ENCODE peak calls at places on chromosomes 5 and 9, in eight cellular contexts. F is prostate gland, P is stomach, U is GM23338, V is MM.1S, O is A549, N is ovary, K is osteoblast. R is an unnamed sample.
A peak's percentile ranks its signal among the peaks of the same experiment; 100 is the strongest.

GRCh38 chr9:87867391-87867790 is 15.3 kb upstream of the SPATA31E1 start:
- DNase-seq in F (no peak), P (no peak), U (no peak), V (no peak), O (no peak), N (peak; percentile 4), K (no peak), R (no peak)

GRCh38 chr9:118563677-118564076 is 805.6 kb downstream of the BRINP1 start:
- DNase-seq in F (no peak), P (no peak), U (no peak), V (no peak), O (no peak), N (no peak), K (no peak), R (no peak)

GRCh38 chr5:148998174-148998797 is 64.6 kb downstream of the SH3TC2 start:
- DNase-seq in F (peak; percentile 77), P (no peak), U (peak; percentile 85), V (peak; percentile 76), O (peak; percentile 65), N (no peak), K (no peak), R (no peak)

GRCh38 chr9:82598254-82599039 is 464.5 kb downstream of the RASEF start:
- DNase-seq in F (no peak), P (no peak), U (no peak), V (no peak), O (no peak), N (no peak), K (no peak), R (no peak)

GRCh38 chr5:131280417-131280816 is 16.6 kb downstream of the CDC42SE2 start:
- DNase-seq in F (no peak), P (no peak), U (no peak), V (no peak), O (no peak), N (no peak), K (no peak), R (no peak)

GRCh38 chr5:143495124-143495523 is 91.6 kb upstream of the NR3C1 start:
- DNase-seq in F (no peak), P (no peak), U (no peak), V (no peak), O (peak; percentile 68), N (no peak), K (no peak), R (no peak)

GRCh38 chr9:136237486-136238341 is 7.9 kb downstream of the QSOX2 start:
- DNase-seq in F (no peak), P (no peak), U (no peak), V (no peak), O (no peak), N (no peak), K (no peak), R (no peak)

GRCh38 chr9:92295827-92296258 is 2.3 kb upstream of the IARS1 start:
- DNase-seq in F (peak; percentile 18), P (no peak), U (peak; percentile 24), V (no peak), O (no peak), N (no peak), K (no peak), R (no peak)

GRCh38 chr9:107989099-107989498 is 499.5 kb upstream of the KLF4 start:
- DNase-seq in F (no peak), P (no peak), U (no peak), V (no peak), O (no peak), N (no peak), K (no peak), R (no peak)

GRCh38 chr5:139474815-139475791 is 4.3 kb downstream of the SMIM33 start:
- DNase-seq in F (no peak), P (no peak), U (no peak), V (no peak), O (no peak), N (peak; percentile 45), K (peak; percentile 85), R (no peak)

GRCh38 chr9:129183495-129184308 is 5.6 kb upstream of the IER5L start:
- DNase-seq in F (no peak), P (no peak), U (no peak), V (no peak), O (peak; percentile 48), N (no peak), K (peak; percentile 35), R (no peak)

GRCh38 chr5:136856648-136857047 is 491.3 kb upstream of the TRPC7 start:
- DNase-seq in F (no peak), P (no peak), U (no peak), V (no peak), O (no peak), N (no peak), K (no peak), R (no peak)

GRCh38 chr9:131873361-131873760 is 133.5 kb upstream of the RAPGEF1 start:
- DNase-seq in F (no peak), P (no peak), U (no peak), V (no peak), O (no peak), N (no peak), K (peak; percentile 72), R (no peak)

GRCh38 chr9:122248448-122248865 is 16.2 kb downstream of the RBM18 start:
- DNase-seq in F (peak; percentile 72), P (no peak), U (no peak), V (no peak), O (no peak), N (no peak), K (no peak), R (no peak)

GRCh38 chr5:64766105-64766504 is 2.4 kb downstream of the SREK1IP1 start:
- DNase-seq in F (no peak), P (no peak), U (no peak), V (no peak), O (no peak), N (no peak), K (no peak), R (no peak)

GRCh38 chr9:109411818-109412352 is 86.2 kb downstream of the PTPN3 start:
- DNase-seq in F (no peak), P (no peak), U (peak; percentile 76), V (peak; percentile 45), O (peak; percentile 35), N (no peak), K (peak; percentile 86), R (no peak)

GRCh38 chr5:142225141-142225540 is 99.7 kb downstream of the SPRY4 start:
- DNase-seq in F (no peak), P (no peak), U (no peak), V (no peak), O (no peak), N (no peak), K (no peak), R (peak; percentile 37)

DNA sequence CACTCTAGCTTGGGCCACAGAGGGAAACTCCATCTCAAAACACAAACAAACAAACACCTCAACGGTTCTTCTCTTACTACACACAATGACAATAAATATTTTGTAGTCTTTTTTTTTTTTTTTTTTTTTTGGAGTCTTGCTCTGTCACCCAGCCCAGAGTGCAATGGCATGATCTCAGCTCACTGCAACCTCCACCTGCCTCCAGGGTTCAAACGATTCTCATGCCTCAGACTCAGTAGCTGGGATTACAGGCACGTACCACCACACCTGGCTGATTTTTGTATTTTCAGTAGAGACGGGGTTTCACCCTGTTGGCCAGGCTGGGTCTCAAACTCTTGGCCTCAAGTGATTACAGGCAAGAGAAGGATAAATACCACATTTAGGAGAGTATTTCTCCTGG is 30.1 kb downstream of the ERGIC1 start:
- DNase-seq in F (no peak), P (no peak), U (no peak), V (no peak), O (no peak), N (no peak), K (no peak), R (no peak)
- H3K4me1 ChIP-seq in F (peaks cover 25% of the 10 kb centered on the region), P (peaks cover 85% of the 10 kb centered on the region), U (peaks cover 44% of the 10 kb centered on the region), V (no peaks in the 10 kb centered on the region), O (peaks cover 99% of the 10 kb centered on the region), N (peaks cover 53% of the 10 kb centered on the region), K (peaks cover 64% of the 10 kb centered on the region), R (peaks cover 34% of the 10 kb centered on the region)

DNA sequence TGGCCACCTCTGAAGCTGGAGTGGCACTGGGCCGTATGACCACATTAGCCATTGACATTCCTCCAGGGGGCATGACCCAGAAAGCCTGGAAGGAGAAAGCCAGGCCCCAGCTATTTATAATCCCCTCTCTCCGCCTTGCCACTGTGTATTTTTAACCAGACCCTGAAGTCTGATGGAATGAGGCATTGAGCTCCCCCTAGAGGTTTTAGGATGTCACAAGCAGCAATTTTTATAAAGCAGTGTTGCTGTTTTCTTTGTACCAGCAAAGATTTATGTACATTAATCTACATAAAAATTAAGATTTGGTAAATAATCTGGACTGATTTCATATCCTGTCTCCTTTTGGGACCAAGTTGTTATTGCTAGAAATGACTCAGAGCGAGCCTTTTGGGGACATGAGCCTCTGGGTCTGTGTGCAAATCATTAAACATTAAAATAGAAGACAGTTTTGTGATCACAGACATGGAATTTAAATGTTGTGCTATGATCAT is 127.1 kb downstream of the TRIO start:
- DNase-seq in F (no peak), P (no peak), U (peak; percentile 88), V (peak; percentile 63), O (peak; percentile 76), N (peak; percentile 51), K (peak; percentile 79), R (peak; percentile 87)
- H3K27ac ChIP-seq in F (peak overlapping the region; percentile 42), P (peak overlapping the region; percentile 52), U (peak overlapping the region; percentile 98), V (no peak overlapping the region), O (peak overlapping the region; percentile 66), N (peak overlapping the region; percentile 29), K (peak overlapping the region; percentile 93), R (peak overlapping the region; percentile 64)

DNA sequence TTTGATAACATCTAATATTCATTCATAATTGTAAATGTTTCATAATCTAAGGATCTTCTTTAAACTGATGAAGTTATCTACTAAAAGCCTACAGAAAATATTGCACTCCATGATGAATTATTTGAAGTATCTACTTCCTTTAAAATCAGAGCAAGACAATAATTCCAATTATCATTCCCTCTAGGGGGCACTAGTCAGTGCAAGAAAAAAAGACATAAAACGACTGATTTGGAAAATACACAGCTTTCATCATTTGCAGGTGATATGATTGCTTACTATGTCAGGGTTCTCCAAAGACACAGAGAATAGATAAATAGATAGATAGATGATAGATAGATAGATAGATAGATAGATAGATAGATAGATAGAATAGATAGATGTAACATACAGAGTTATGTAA is 13.5 kb upstream of the GRM6 start:
- DNase-seq in F (no peak), P (no peak), U (no peak), V (no peak), O (no peak), N (no peak), K (no peak), R (no peak)
- TF ChIP-seq CTCF in F (no peak), P (no peak), U (peak; percentile 49), V (peak; percentile 21), O (no peak), N (no peak), K (peak; percentile 42), R (no peak)

GRCh38 chr9:123266655-123267421 is 1.5 kb downstream of the STRBP start:
- DNase-seq in F (no peak), P (no peak), U (no peak), V (no peak), O (no peak), N (no peak), K (peak; percentile 81), R (no peak)

GRCh38 chr9:123269316-123269715 is 930 bp upstream of the STRBP start:
- DNase-seq in F (no peak), P (no peak), U (no peak), V (no peak), O (no peak), N (no peak), K (peak; percentile 73), R (no peak)

GRCh38 chr9:123268240-123268949 is at the start of gene STRBP:
- DNase-seq in F (peak; percentile 90), P (peak; percentile 95), U (peak; percentile 94), V (peak; percentile 94), O (peak; percentile 84), N (peak; percentile 92), K (peak; percentile 100), R (peak; percentile 93)

GRCh38 chr9:123268950-123269302 is 540 bp upstream of the STRBP start:
- DNase-seq in F (no peak), P (no peak), U (no peak), V (no peak), O (no peak), N (no peak), K (no peak), R (no peak)

GRCh38 chr9:123267481-123268239 is 726 bp downstream of the STRBP start:
- DNase-seq in F (no peak), P (peak; percentile 32), U (peak; percentile 41), V (no peak), O (no peak), N (peak; percentile 25), K (peak; percentile 59), R (no peak)
- H3K4me1 ChIP-seq in F (no peaks in the 10 kb centered on the region), P (peaks cover 20% of the 10 kb centered on the region), U (peaks cover 41% of the 10 kb centered on the region), V (peaks cover 35% of the 10 kb centered on the region), O (peaks cover 9% of the 10 kb centered on the region), N (peaks cover 5% of the 10 kb centered on the region), K (no peaks in the 10 kb centered on the region), R (peaks cover 5% of the 10 kb centered on the region)